ENCODE peak calls at places on chromosome 22, in five cellular contexts. I, V, Q, T and Y are unnamed samples. For H3K9me3, the result is how much of the 10 kb centered on the place peaks cover.

GRCh38 chr22:46984751-46985506 is 222.5 kb downstream of the TBC1D22A start:
- DNase-seq in V (no peak), Q (no peak), I (peak), T (no peak), Y (no peak)

GRCh38 chr22:22380098-22381030 is 128.2 kb downstream of the ZNF280B start:
- DNase-seq in Q (no peak), I (no peak), V (no peak), T (no peak), Y (no peak)

GRCh38 chr22:38872831-38873248 is 824 bp upstream of the CBX6 start:
- DNase-seq in T (peak), Q (peak), I (no peak), V (peak), Y (peak)

GRCh38 chr22:20463324-20464095 is 25.9 kb upstream of the SCARF2 start:
- DNase-seq in V (no peak), I (no peak), T (no peak), Q (peak), Y (no peak)

GRCh38 chr22:36331912-36332622 is 55.7 kb downstream of the MYH9 start:
- DNase-seq in I (no peak), V (peak), Q (peak), T (no peak), Y (peak)

GRCh38 chr22:25366408-25366807 is 147.0 kb downstream of the CRYBB2 start:
- DNase-seq in T (no peak), I (no peak), Q (peak), V (no peak), Y (no peak)

GRCh38 chr22:31537019-31537535 is 40.7 kb downstream of the SFI1 start:
- DNase-seq in T (peak), V (no peak), Q (no peak), I (no peak), Y (no peak)

GRCh38 chr22:39174498-39175120 is 22.1 kb upstream of the CBX7 start:
- DNase-seq in T (peak), Q (peak), V (peak), I (peak), Y (peak)

GRCh38 chr22:35170716-35171697 is 86.3 kb upstream of the HMGXB4 start:
- DNase-seq in Q (no peak), T (no peak), I (no peak), V (no peak), Y (no peak)

GRCh38 chr22:40951795-40952602 is 821 bp downstream of the RBX1 start:
- DNase-seq in V (no peak), T (no peak), Q (no peak), I (no peak), Y (no peak)

GRCh38 chr22:20509344-20510047 is 2.1 kb downstream of the MED15 start:
- DNase-seq in Q (peak), V (peak), I (no peak), T (peak), Y (peak)

DNA sequence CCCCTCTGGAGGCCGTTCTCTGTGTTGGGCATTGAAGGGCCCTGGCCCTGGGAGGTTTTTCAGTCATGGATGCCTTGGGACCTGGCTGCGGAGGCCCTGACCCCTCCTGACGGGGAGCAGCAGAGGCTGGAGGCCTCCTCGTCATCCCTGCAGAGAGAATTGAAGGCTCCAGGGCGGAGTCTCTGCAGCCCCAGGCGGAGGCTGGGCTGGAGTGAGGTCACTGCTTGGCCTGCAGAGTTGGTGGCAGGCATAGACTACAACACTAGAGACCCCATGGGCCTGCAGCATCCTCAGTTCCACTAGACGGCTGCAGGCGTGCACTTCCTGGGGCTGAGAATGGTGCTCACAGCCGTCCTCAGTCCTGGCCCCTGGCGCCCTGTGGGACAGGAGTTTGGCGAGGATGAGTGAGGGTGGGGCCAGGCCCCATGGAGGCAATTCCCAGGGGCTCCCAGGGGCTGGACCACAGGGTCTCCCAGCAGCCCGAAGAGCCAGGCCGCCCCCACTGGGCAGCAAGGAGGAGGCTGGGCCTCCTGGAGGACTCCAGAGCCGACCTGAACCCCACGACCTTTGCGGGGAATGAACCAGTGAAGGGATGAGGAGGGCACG is 1194.9 kb downstream of the BRD1 start:
- DNase-seq in V (no peak), I (no peak), T (no peak), Q (no peak), Y (no peak)
- H3K9me3 ChIP-seq in V (under half), I (under half), T (under half), Q (under half), Y (under half)

GRCh38 chr22:49392841-49393510 is 434.7 kb downstream of the BRD1 start:
- DNase-seq in I (no peak), T (no peak), V (no peak), Q (peak), Y (no peak)
- H3K9me3 ChIP-seq in I (under half), T (under half), V (under half), Q (under half), Y (under half)

GRCh38 chr22:11628651-11629511 is 3899.1 kb upstream of the OR11H1 start:
- DNase-seq in Q (no peak), V (no peak), T (no peak), I (no peak), Y (peak)
- H3K9me3 ChIP-seq in Q (under half), V (under half), T (under half), I (under half), Y (under half)

DNA sequence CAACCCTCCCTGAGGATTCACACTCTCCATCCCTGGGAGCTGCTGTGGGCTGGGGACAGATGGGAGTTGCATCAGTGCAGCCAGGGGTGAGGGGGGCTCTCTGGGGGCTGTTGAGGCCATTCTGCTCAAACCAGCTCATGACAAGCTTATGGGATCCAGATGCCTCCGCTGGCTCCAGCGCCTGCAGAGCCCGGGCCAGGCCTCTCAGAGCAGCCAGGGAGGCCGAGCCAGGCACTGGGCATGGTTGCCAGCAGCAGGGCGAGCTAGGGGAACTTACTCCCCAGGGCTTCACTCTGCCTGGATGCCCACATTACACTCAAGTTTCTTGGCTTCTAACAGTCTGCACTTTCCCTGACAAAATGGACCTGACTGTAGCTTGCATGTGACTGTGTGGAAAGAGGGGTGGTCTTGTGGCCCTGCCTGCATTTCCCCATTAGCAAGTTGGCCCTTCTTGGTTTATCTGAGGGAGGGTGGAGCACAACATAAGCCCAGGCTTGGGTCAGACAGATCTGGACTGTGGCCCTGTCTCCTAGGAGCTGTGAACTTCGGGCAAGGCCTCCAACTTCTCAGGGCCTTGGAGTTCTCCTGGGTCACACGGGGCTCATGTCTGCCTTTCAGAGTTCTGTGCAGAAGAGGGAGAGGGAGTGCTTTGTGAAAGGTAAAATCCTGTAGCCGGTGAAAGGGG is 34.5 kb upstream of the CYB5R3 start:
- DNase-seq in V (peak), T (no peak), I (no peak), Q (peak), Y (no peak)
- H3K9me3 ChIP-seq in V (under half), T (under half), I (under half), Q (under half), Y (under half)

GRCh38 chr22:44594951-44595350 is 96.9 kb upstream of the RTL6 start:
- DNase-seq in I (no peak), V (no peak), T (no peak), Q (no peak), Y (no peak)
- H3K9me3 ChIP-seq in I (under half), V (under half), T (under half), Q (under half), Y (under half)